ENCODE peak calls at places on chromosomes 12 and 14, in four cellular contexts. One of them, this sample, is unnamed.

GRCh38 chr12:102096855-102097254 is 23.1 kb downstream of the NUP37 start:
- DNase-seq in lower lobe of right lung: no peak
- DNase-seq in mucosa of descending colon: no peak
- DNase-seq in tibial artery: no peak
- DNase-seq in this sample: peak; percentile 12

GRCh38 chr12:112283541-112283940 is 98.7 kb downstream of the HECTD4 start:
- DNase-seq in lower lobe of right lung: no peak
- DNase-seq in mucosa of descending colon: no peak
- DNase-seq in tibial artery: no peak
- DNase-seq in this sample: no peak

GRCh38 chr14:37721976-37722659 is 126.7 kb downstream of the TTC6 start:
- DNase-seq in lower lobe of right lung: no peak
- DNase-seq in mucosa of descending colon: no peak
- DNase-seq in tibial artery: no peak
- DNase-seq in this sample: no peak

GRCh38 chr12:54463034-54463433 is 10.4 kb downstream of the GTSF1 start:
- DNase-seq in lower lobe of right lung: no peak
- DNase-seq in mucosa of descending colon: no peak
- DNase-seq in tibial artery: peak; percentile 81
- DNase-seq in this sample: no peak

GRCh38 chr14:88195676-88196075 is 127.4 kb downstream of the KCNK10 start:
- DNase-seq in lower lobe of right lung: no peak
- DNase-seq in mucosa of descending colon: no peak
- DNase-seq in tibial artery: no peak
- DNase-seq in this sample: no peak

GRCh38 chr14:73741876-73742519 is 27.8 kb upstream of the PNMA1 start:
- DNase-seq in lower lobe of right lung: no peak
- DNase-seq in mucosa of descending colon: peak; percentile 62
- DNase-seq in tibial artery: peak; percentile 69
- DNase-seq in this sample: peak; percentile 50

GRCh38 chr14:105315941-105316562 is 1.5 kb downstream of the PACS2 start:
- DNase-seq in lower lobe of right lung: no peak
- DNase-seq in mucosa of descending colon: peak; percentile 37
- DNase-seq in tibial artery: peak; percentile 67
- DNase-seq in this sample: no peak

GRCh38 chr14:64812412-64812811 is 67.3 kb downstream of the SPTB start:
- DNase-seq in lower lobe of right lung: peak; percentile 71
- DNase-seq in mucosa of descending colon: peak; percentile 81
- DNase-seq in tibial artery: no peak
- DNase-seq in this sample: peak; percentile 37

GRCh38 chr12:19915392-19916192 is 452.7 kb upstream of the PDE3A start:
- DNase-seq in lower lobe of right lung: no peak
- DNase-seq in mucosa of descending colon: no peak
- DNase-seq in tibial artery: no peak
- DNase-seq in this sample: peak; percentile 63

GRCh38 chr12:115296613-115297012 is 612.6 kb upstream of the TBX3 start:
- DNase-seq in lower lobe of right lung: no peak
- DNase-seq in mucosa of descending colon: no peak
- DNase-seq in tibial artery: no peak
- DNase-seq in this sample: peak; percentile 2

GRCh38 chr12:1838994-1839365 is 18.6 kb downstream of the LRTM2 start:
- DNase-seq in lower lobe of right lung: peak; percentile 29
- DNase-seq in mucosa of descending colon: no peak
- DNase-seq in tibial artery: no peak
- DNase-seq in this sample: no peak

GRCh38 chr12:109714913-109715244 is 1.3 kb downstream of the FAM222A start:
- DNase-seq in lower lobe of right lung: no peak
- DNase-seq in mucosa of descending colon: no peak
- DNase-seq in tibial artery: no peak
- DNase-seq in this sample: no peak
- H3K4me3 ChIP-seq in lower lobe of right lung: peak overlapping the region; percentile 77
- H3K4me3 ChIP-seq in mucosa of descending colon: no peak overlapping the region
- H3K4me3 ChIP-seq in tibial artery: no peak overlapping the region
- H3K4me3 ChIP-seq in this sample: no peak overlapping the region

DNA sequence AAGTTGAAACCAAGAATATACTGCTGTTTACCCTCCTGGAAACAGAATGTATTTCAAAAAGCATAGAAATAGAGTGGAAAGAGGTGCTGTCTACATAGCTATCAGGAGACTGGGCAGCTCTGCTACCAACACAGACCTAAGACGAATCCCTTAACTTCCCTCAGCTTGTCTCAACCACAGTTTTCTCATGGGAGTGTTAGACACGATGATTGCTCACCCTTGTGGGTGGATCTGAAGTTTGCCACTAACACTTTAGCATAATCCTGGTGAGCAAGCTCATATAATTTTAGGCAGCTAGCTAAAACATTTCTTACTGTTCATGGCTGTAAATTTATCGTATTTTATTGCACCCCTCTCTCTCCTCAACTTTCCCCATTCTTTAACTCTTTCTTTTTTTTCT is 38.5 kb downstream of the C12orf75 start:
- DNase-seq in lower lobe of right lung: no peak
- DNase-seq in mucosa of descending colon: no peak
- DNase-seq in tibial artery: no peak
- DNase-seq in this sample: no peak
- TF ChIP-seq CTCF in lower lobe of right lung: no peak
- TF ChIP-seq CTCF in mucosa of descending colon: no peak
- TF ChIP-seq CTCF in tibial artery: peak; percentile 20
- TF ChIP-seq CTCF in this sample: no peak

GRCh38 chr14:80845877-80846276 is 95.7 kb downstream of the CEP128 start:
- DNase-seq in lower lobe of right lung: no peak
- DNase-seq in mucosa of descending colon: no peak
- DNase-seq in tibial artery: no peak
- DNase-seq in this sample: no peak
- H3K4me3 ChIP-seq in lower lobe of right lung: no peak overlapping the region
- H3K4me3 ChIP-seq in mucosa of descending colon: no peak overlapping the region
- H3K4me3 ChIP-seq in tibial artery: no peak overlapping the region
- H3K4me3 ChIP-seq in this sample: no peak overlapping the region

GRCh38 chr14:106625181-106625580 is 1098.8 kb downstream of the TMEM121 start:
- DNase-seq in lower lobe of right lung: no peak
- DNase-seq in mucosa of descending colon: no peak
- DNase-seq in tibial artery: no peak
- DNase-seq in this sample: no peak
- TF ChIP-seq CTCF in lower lobe of right lung: no peak
- TF ChIP-seq CTCF in mucosa of descending colon: no peak
- TF ChIP-seq CTCF in tibial artery: no peak
- TF ChIP-seq CTCF in this sample: no peak

GRCh38 chr14:102523200-102524025 is 13.8 kb upstream of the ANKRD9 start:
- DNase-seq in lower lobe of right lung: no peak
- DNase-seq in mucosa of descending colon: peak; percentile 88
- DNase-seq in tibial artery: no peak
- DNase-seq in this sample: no peak
- H3K4me3 ChIP-seq in lower lobe of right lung: peak overlapping the region; percentile 75
- H3K4me3 ChIP-seq in mucosa of descending colon: no peak overlapping the region
- H3K4me3 ChIP-seq in tibial artery: no peak overlapping the region
- H3K4me3 ChIP-seq in this sample: no peak overlapping the region

DNA sequence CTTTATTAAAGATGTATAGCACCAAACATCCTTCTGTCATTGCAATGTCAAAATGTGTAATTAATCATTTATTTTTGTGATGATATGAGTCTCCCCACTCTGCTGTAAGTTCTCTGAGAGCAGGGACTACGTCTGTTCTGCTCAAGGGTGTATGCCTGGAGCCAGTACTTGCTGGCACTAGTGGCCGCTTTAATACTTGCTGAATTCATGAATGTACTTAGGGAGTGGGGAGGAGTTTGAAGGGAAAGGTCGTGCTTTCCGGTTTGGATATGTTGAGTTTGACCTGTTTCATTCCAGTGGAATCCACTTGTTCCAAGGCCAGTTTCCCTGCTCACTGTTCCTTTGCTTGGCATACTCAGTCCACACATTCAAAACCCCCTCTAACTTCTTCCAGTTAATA is 1.9 kb upstream of the DCAF5 start:
- DNase-seq in lower lobe of right lung: no peak
- DNase-seq in mucosa of descending colon: no peak
- DNase-seq in tibial artery: no peak
- DNase-seq in this sample: peak; percentile 13
- TF ChIP-seq CTCF in lower lobe of right lung: no peak
- TF ChIP-seq CTCF in mucosa of descending colon: no peak
- TF ChIP-seq CTCF in tibial artery: no peak
- TF ChIP-seq CTCF in this sample: no peak

GRCh38 chr12:128811806-128812205 is 12.0 kb downstream of the SLC15A4 start:
- DNase-seq in lower lobe of right lung: no peak
- DNase-seq in mucosa of descending colon: no peak
- DNase-seq in tibial artery: no peak
- DNase-seq in this sample: peak; percentile 85

GRCh38 chr12:128813392-128813791 is 10.4 kb downstream of the SLC15A4 start:
- DNase-seq in lower lobe of right lung: no peak
- DNase-seq in mucosa of descending colon: no peak
- DNase-seq in tibial artery: no peak
- DNase-seq in this sample: no peak

GRCh38 chr12:128808651-128809050 is 15.1 kb downstream of the SLC15A4 start:
- DNase-seq in lower lobe of right lung: no peak
- DNase-seq in mucosa of descending colon: no peak
- DNase-seq in tibial artery: no peak
- DNase-seq in this sample: no peak

GRCh38 chr12:128807161-128807724 is 16.5 kb downstream of the SLC15A4 start:
- DNase-seq in lower lobe of right lung: peak; percentile 58
- DNase-seq in mucosa of descending colon: peak; percentile 33
- DNase-seq in tibial artery: no peak
- DNase-seq in this sample: peak; percentile 54

GRCh38 chr12:128810182-128811127 is 13.3 kb downstream of the SLC15A4 start:
- DNase-seq in lower lobe of right lung: no peak
- DNase-seq in mucosa of descending colon: no peak
- DNase-seq in tibial artery: peak; percentile 76
- DNase-seq in this sample: peak; percentile 87
- H3K4me3 ChIP-seq in lower lobe of right lung: no peak overlapping the region
- H3K4me3 ChIP-seq in mucosa of descending colon: no peak overlapping the region
- H3K4me3 ChIP-seq in tibial artery: no peak overlapping the region
- H3K4me3 ChIP-seq in this sample: peak overlapping the region; percentile 35